ENCODE peak calls at places on chromosomes 3 and 15, in seven cellular contexts. Y, O, V, E, G, X and J are unnamed samples.
A peak's percentile ranks its signal among the peaks of the same experiment; 100 is the strongest.

GRCh38 chr15:96331942-96332853 is 1.7 kb downstream of the NR2F2 start:
- DNase-seq in Y (peak; percentile 80), O (no peak), V (no peak), E (no peak), G (no peak), X (no peak), J (peak; percentile 21)

GRCh38 chr3:11582123-11582968 is 61.4 kb downstream of the VGLL4 start:
- DNase-seq in Y (no peak), O (peak; percentile 61), V (peak; percentile 67), E (no peak), G (no peak), X (no peak), J (no peak)

GRCh38 chr3:187519428-187519890 is 150.7 kb downstream of the SST start:
- DNase-seq in Y (no peak), O (no peak), V (no peak), E (no peak), G (no peak), X (no peak), J (no peak)

GRCh38 chr15:65906396-65906795 is 37.1 kb downstream of the RAB11A start:
- DNase-seq in Y (no peak), O (no peak), V (no peak), E (no peak), G (no peak), X (no peak), J (no peak)

GRCh38 chr3:113533534-113533892 is 1.2 kb downstream of the SIDT1 start:
- DNase-seq in Y (no peak), O (no peak), V (no peak), E (no peak), G (peak; percentile 39), X (peak; percentile 23), J (no peak)

GRCh38 chr3:18438586-18438985 is 13.4 kb upstream of the SATB1 start:
- DNase-seq in Y (peak; percentile 28), O (no peak), V (no peak), E (no peak), G (peak; percentile 60), X (peak; percentile 83), J (no peak)

GRCh38 chr15:39341238-39341637 is 239.6 kb upstream of the THBS1 start:
- DNase-seq in Y (no peak), O (no peak), V (no peak), E (no peak), G (no peak), X (no peak), J (no peak)

GRCh38 chr15:45762726-45763125 is 127.9 kb downstream of the SQOR start:
- DNase-seq in Y (no peak), O (no peak), V (no peak), E (no peak), G (no peak), X (no peak), J (no peak)

GRCh38 chr3:150594150-150594549 is 9.0 kb upstream of the SELENOT start:
- DNase-seq in Y (no peak), O (no peak), V (no peak), E (no peak), G (no peak), X (no peak), J (no peak)

GRCh38 chr15:48426047-48426446 is 94.8 kb downstream of the DUT start:
- DNase-seq in Y (no peak), O (no peak), V (no peak), E (no peak), G (no peak), X (no peak), J (no peak)